ENCODE peak calls at places on chromosome 10, in eight cellular contexts. M, J, W, I, O, X, R and L are unnamed samples.

GRCh38 chr10:123800299-123800698 is 91.3 kb downstream of the CPXM2 start:
- DNase-seq in M (no peak), J (no peak), W (no peak), I (no peak), O (no peak), X (no peak), R (peak; percentile 10), L (no peak)

GRCh38 chr10:88852327-88852726 is 683 bp upstream of the ANKRD22 start:
- DNase-seq in M (no peak), J (no peak), W (no peak), I (no peak), O (no peak), X (no peak), R (no peak), L (no peak)

GRCh38 chr10:22217842-22218241 is at the start of gene EBLN1:
- DNase-seq in M (no peak), J (no peak), W (no peak), I (no peak), O (no peak), X (no peak), R (no peak), L (no peak)

GRCh38 chr10:13184726-13185514 is 23.6 kb downstream of the MCM10 start:
- DNase-seq in M (no peak), J (no peak), W (no peak), I (no peak), O (no peak), X (no peak), R (no peak), L (no peak)

GRCh38 chr10:48655426-48656240 is 29.0 kb upstream of the WDFY4 start:
- DNase-seq in M (no peak), J (peak; percentile 64), W (peak; percentile 48), I (peak; percentile 90), O (peak; percentile 59), X (peak; percentile 87), R (peak; percentile 71), L (no peak)

GRCh38 chr10:5043716-5044115 is 40.1 kb upstream of the AKR1C2 start:
- DNase-seq in M (no peak), J (no peak), W (peak; percentile 45), I (no peak), O (peak; percentile 58), X (no peak), R (peak; percentile 69), L (no peak)

GRCh38 chr10:6383099-6383812 is 180.5 kb downstream of the PFKFB3 start:
- DNase-seq in M (no peak), J (no peak), W (no peak), I (no peak), O (no peak), X (no peak), R (peak; percentile 65), L (no peak)

GRCh38 chr10:87705339-87705738 is 45.7 kb downstream of the PAPSS2 start:
- DNase-seq in M (no peak), J (no peak), W (peak; percentile 82), I (no peak), O (no peak), X (no peak), R (peak; percentile 32), L (no peak)

GRCh38 chr10:108783897-108784296 is 1139.4 kb downstream of the XPNPEP1 start:
- DNase-seq in M (peak; percentile 21), J (no peak), W (peak; percentile 48), I (no peak), O (peak; percentile 8), X (no peak), R (peak; percentile 56), L (peak; percentile 11)

GRCh38 chr10:17024461-17024860 is 105.2 kb downstream of the CUBN start:
- DNase-seq in M (no peak), J (no peak), W (no peak), I (no peak), O (no peak), X (no peak), R (no peak), L (no peak)

GRCh38 chr10:28135258-28135657 is 136.4 kb upstream of the ODAD2 start:
- DNase-seq in M (no peak), J (no peak), W (no peak), I (no peak), O (no peak), X (no peak), R (peak; percentile 17), L (no peak)

GRCh38 chr10:94524146-94524545 is 21.4 kb upstream of the HELLS start:
- DNase-seq in M (no peak), J (no peak), W (no peak), I (no peak), O (no peak), X (no peak), R (peak; percentile 70), L (no peak)

GRCh38 chr10:58695022-58695421 is 182.3 kb downstream of the BICC1 start:
- DNase-seq in M (no peak), J (no peak), W (no peak), I (no peak), O (no peak), X (no peak), R (no peak), L (no peak)

GRCh38 chr10:123135415-123136141 is at the start of gene HMX3:
- DNase-seq in M (no peak), J (no peak), W (no peak), I (no peak), O (no peak), X (no peak), R (peak; percentile 56), L (peak; percentile 54)

GRCh38 chr10:688287-688620 is 1.2 kb downstream of the DIP2C start:
- DNase-seq in M (no peak), J (no peak), W (no peak), I (no peak), O (no peak), X (no peak), R (peak; percentile 44), L (no peak)

GRCh38 chr10:32851301-32851700 is 106.7 kb downstream of the ITGB1 start:
- DNase-seq in M (no peak), J (no peak), W (no peak), I (no peak), O (no peak), X (no peak), R (peak; percentile 4), L (no peak)

GRCh38 chr10:127612-128432 is 7.4 kb upstream of the ZMYND11 start:
- DNase-seq in M (peak; percentile 25), J (no peak), W (no peak), I (no peak), O (peak; percentile 18), X (no peak), R (no peak), L (peak; percentile 42)

GRCh38 chr10:11179231-11180105 is 161.8 kb downstream of the CELF2 start:
- DNase-seq in M (no peak), J (no peak), W (no peak), I (no peak), O (no peak), X (no peak), R (no peak), L (no peak)

GRCh38 chr10:11180228-11180627 is 162.6 kb downstream of the CELF2 start:
- DNase-seq in M (peak; percentile 56), J (no peak), W (no peak), I (peak; percentile 84), O (peak; percentile 30), X (peak; percentile 42), R (no peak), L (peak; percentile 52)

GRCh38 chr10:11184093-11184492 is 166.4 kb downstream of the CELF2 start:
- DNase-seq in M (no peak), J (no peak), W (no peak), I (no peak), O (no peak), X (no peak), R (no peak), L (no peak)

GRCh38 chr10:11183000-11183399 is 165.3 kb downstream of the CELF2 start:
- DNase-seq in M (no peak), J (no peak), W (no peak), I (no peak), O (no peak), X (no peak), R (no peak), L (no peak)

DNA sequence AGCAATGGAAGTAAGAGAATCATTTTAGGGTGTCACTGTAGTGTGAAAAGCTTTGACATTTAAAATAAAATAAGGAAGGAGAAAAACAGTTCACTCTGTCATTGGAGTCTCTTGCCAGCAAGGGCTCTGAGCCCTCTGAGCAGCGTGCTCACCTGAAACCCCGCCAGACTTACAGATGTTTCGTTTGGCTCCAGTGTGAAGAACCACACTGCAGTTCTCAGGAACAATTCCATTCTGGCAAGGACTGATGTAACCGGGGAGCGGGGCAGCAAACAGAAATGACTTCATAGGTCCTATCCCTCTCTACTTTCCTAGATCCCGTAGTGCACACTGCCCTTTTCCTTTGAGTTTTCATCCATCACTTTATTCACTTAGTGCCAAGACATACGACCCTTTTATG is 164.3 kb downstream of the CELF2 start:
- DNase-seq in M (no peak), J (peak; percentile 76), W (no peak), I (no peak), O (no peak), X (peak; percentile 78), R (no peak), L (no peak)
- H3K4me3 ChIP-seq in M (no peak overlapping the region), J (no peak overlapping the region), W (no peak overlapping the region), I (no peak overlapping the region), O (no peak overlapping the region), X (no peak overlapping the region), R (no peak overlapping the region), L (peak overlapping the region; percentile 73)

GRCh38 chr10:71239131-71239915 is 27.0 kb downstream of the UNC5B start:
- DNase-seq in M (no peak), J (no peak), W (no peak), I (no peak), O (no peak), X (peak; percentile 22), R (no peak), L (no peak)
- H3K4me1 ChIP-seq in M (no peaks in the 10 kb centered on the region), J (peaks cover 12% of the 10 kb centered on the region), W (peaks cover 16% of the 10 kb centered on the region), I (peaks cover 69% of the 10 kb centered on the region), O (peaks cover 4% of the 10 kb centered on the region), X (peaks cover 100% of the 10 kb centered on the region), R (peaks cover 98% of the 10 kb centered on the region), L (no peaks in the 10 kb centered on the region)

DNA sequence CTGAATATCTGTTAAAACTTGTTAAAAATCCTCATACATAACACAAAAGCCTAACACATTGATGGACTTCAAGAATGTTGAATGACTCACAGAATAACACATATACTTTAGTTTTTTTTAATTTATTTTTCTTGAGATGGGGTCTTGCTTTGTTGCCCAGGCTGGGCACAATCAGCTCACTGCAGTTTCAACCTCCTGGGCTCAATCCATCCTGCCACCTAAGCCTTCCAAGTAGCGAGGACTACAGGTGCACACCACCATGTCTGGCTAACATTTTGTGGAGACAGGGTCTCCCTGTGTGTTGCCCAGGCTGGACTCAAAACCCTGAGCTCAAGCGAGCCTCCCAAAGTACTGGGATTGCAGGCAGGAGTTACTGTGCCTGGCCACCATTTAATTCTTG is 28.1 kb downstream of the SUV39H2 start:
- DNase-seq in M (no peak), J (no peak), W (no peak), I (no peak), O (no peak), X (no peak), R (no peak), L (no peak)
- H3K36me3 ChIP-seq in M (peaks cover 93% of the 10 kb centered on the region), J (no peaks in the 10 kb centered on the region), W (peaks cover 34% of the 10 kb centered on the region), I (peaks cover 47% of the 10 kb centered on the region), O (peaks cover 14% of the 10 kb centered on the region), X (peaks cover 60% of the 10 kb centered on the region), R (peaks cover 27% of the 10 kb centered on the region), L (peaks cover 48% of the 10 kb centered on the region)

DNA sequence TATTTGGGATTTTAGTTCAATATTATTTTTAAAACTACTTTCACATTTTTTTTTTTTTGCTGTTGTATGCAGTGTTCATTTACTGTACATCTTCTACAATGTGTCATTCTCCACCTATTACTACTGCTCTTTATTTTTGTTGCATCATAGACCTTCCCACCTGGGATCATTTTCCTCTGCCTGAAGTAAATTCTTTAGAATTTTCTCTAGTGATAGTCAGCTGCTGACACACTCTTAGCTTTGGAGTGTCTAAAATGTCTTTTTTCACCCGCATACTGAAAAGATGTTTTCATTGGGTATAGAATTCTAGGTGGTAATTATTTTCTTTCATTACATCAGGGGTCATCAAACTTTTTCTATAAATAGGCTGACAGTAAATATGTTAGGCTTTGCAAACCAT is 30.5 kb downstream of the CFAP43 start:
- DNase-seq in M (no peak), J (no peak), W (no peak), I (no peak), O (no peak), X (no peak), R (no peak), L (no peak)
- H3K4me3 ChIP-seq in M (no peak overlapping the region), J (no peak overlapping the region), W (no peak overlapping the region), I (no peak overlapping the region), O (no peak overlapping the region), X (no peak overlapping the region), R (no peak overlapping the region), L (no peak overlapping the region)